ENCODE peak calls at places on chromosomes 3 and 15, in seven cellular contexts. One of them, this sample, is unnamed.

GRCh38 chr3:193342551-193342950 is 36.0 kb downstream of the ATP13A5 start:
- DNase-seq in ureter: no peak
- DNase-seq in stimulated activated CD8-positive, alpha-beta memory T cell treated with anti-CD3 and anti-CD28 coated beads, Interleukin-2, amount 100 ng/mL, for 48 hours: no peak
- DNase-seq in GM03348: no peak
- DNase-seq in smooth muscle cell of the brain vasculature: no peak
- DNase-seq in left ventricle myocardium inferior: no peak
- DNase-seq in psoas muscle: no peak
- DNase-seq in this sample: no peak

GRCh38 chr15:90131848-90132247 is 29.6 kb upstream of the IDH2 start:
- DNase-seq in ureter: no peak
- DNase-seq in stimulated activated CD8-positive, alpha-beta memory T cell treated with anti-CD3 and anti-CD28 coated beads, Interleukin-2, amount 100 ng/mL, for 48 hours: no peak
- DNase-seq in GM03348: no peak
- DNase-seq in smooth muscle cell of the brain vasculature: no peak
- DNase-seq in left ventricle myocardium inferior: no peak
- DNase-seq in psoas muscle: no peak
- DNase-seq in this sample: no peak

GRCh38 chr15:26087881-26088280 is 224.8 kb upstream of the ATP10A start:
- DNase-seq in ureter: no peak
- DNase-seq in stimulated activated CD8-positive, alpha-beta memory T cell treated with anti-CD3 and anti-CD28 coated beads, Interleukin-2, amount 100 ng/mL, for 48 hours: no peak
- DNase-seq in GM03348: no peak
- DNase-seq in smooth muscle cell of the brain vasculature: no peak
- DNase-seq in left ventricle myocardium inferior: no peak
- DNase-seq in psoas muscle: no peak
- DNase-seq in this sample: no peak

GRCh38 chr3:167855306-167855705 is 119.8 kb downstream of the SERPINI1 start:
- DNase-seq in ureter: no peak
- DNase-seq in stimulated activated CD8-positive, alpha-beta memory T cell treated with anti-CD3 and anti-CD28 coated beads, Interleukin-2, amount 100 ng/mL, for 48 hours: no peak
- DNase-seq in GM03348: no peak
- DNase-seq in smooth muscle cell of the brain vasculature: no peak
- DNase-seq in left ventricle myocardium inferior: no peak
- DNase-seq in psoas muscle: no peak
- DNase-seq in this sample: no peak

GRCh38 chr15:82140859-82141258 is 95.0 kb upstream of the MEX3B start:
- DNase-seq in ureter: no peak
- DNase-seq in stimulated activated CD8-positive, alpha-beta memory T cell treated with anti-CD3 and anti-CD28 coated beads, Interleukin-2, amount 100 ng/mL, for 48 hours: no peak
- DNase-seq in GM03348: no peak
- DNase-seq in smooth muscle cell of the brain vasculature: no peak
- DNase-seq in left ventricle myocardium inferior: no peak
- DNase-seq in psoas muscle: no peak
- DNase-seq in this sample: no peak

GRCh38 chr3:187066228-187066995 is 72.9 kb downstream of the RPL39L start:
- DNase-seq in ureter: no peak
- DNase-seq in stimulated activated CD8-positive, alpha-beta memory T cell treated with anti-CD3 and anti-CD28 coated beads, Interleukin-2, amount 100 ng/mL, for 48 hours: no peak
- DNase-seq in GM03348: no peak
- DNase-seq in smooth muscle cell of the brain vasculature: peak; percentile 13
- DNase-seq in left ventricle myocardium inferior: no peak
- DNase-seq in psoas muscle: no peak
- DNase-seq in this sample: peak; percentile 33

GRCh38 chr3:141368925-141369794 is 856 bp downstream of the ZBTB38 start:
- DNase-seq in ureter: no peak
- DNase-seq in stimulated activated CD8-positive, alpha-beta memory T cell treated with anti-CD3 and anti-CD28 coated beads, Interleukin-2, amount 100 ng/mL, for 48 hours: no peak
- DNase-seq in GM03348: no peak
- DNase-seq in smooth muscle cell of the brain vasculature: no peak
- DNase-seq in left ventricle myocardium inferior: no peak
- DNase-seq in psoas muscle: no peak
- DNase-seq in this sample: peak; percentile 65

GRCh38 chr15:38563723-38564519 is 693 bp downstream of the RASGRP1 start:
- DNase-seq in ureter: peak; percentile 64
- DNase-seq in stimulated activated CD8-positive, alpha-beta memory T cell treated with anti-CD3 and anti-CD28 coated beads, Interleukin-2, amount 100 ng/mL, for 48 hours: peak; percentile 82
- DNase-seq in GM03348: peak; percentile 85
- DNase-seq in smooth muscle cell of the brain vasculature: no peak
- DNase-seq in left ventricle myocardium inferior: peak; percentile 64
- DNase-seq in psoas muscle: peak; percentile 79
- DNase-seq in this sample: no peak

GRCh38 chr3:25463850-25464418 is 35.9 kb downstream of the RARB start:
- DNase-seq in ureter: no peak
- DNase-seq in stimulated activated CD8-positive, alpha-beta memory T cell treated with anti-CD3 and anti-CD28 coated beads, Interleukin-2, amount 100 ng/mL, for 48 hours: no peak
- DNase-seq in GM03348: no peak
- DNase-seq in smooth muscle cell of the brain vasculature: no peak
- DNase-seq in left ventricle myocardium inferior: no peak
- DNase-seq in psoas muscle: no peak
- DNase-seq in this sample: no peak

GRCh38 chr3:56612146-56612545 is 55.2 kb downstream of the CCDC66 start:
- DNase-seq in ureter: no peak
- DNase-seq in stimulated activated CD8-positive, alpha-beta memory T cell treated with anti-CD3 and anti-CD28 coated beads, Interleukin-2, amount 100 ng/mL, for 48 hours: no peak
- DNase-seq in GM03348: no peak
- DNase-seq in smooth muscle cell of the brain vasculature: no peak
- DNase-seq in left ventricle myocardium inferior: no peak
- DNase-seq in psoas muscle: no peak
- DNase-seq in this sample: no peak

GRCh38 chr15:66564136-66565041 is 1.4 kb downstream of the LCTL start:
- DNase-seq in ureter: no peak
- DNase-seq in stimulated activated CD8-positive, alpha-beta memory T cell treated with anti-CD3 and anti-CD28 coated beads, Interleukin-2, amount 100 ng/mL, for 48 hours: no peak
- DNase-seq in GM03348: no peak
- DNase-seq in smooth muscle cell of the brain vasculature: no peak
- DNase-seq in left ventricle myocardium inferior: no peak
- DNase-seq in psoas muscle: no peak
- DNase-seq in this sample: no peak

GRCh38 chr15:71790081-71790480 is 20.3 kb upstream of the NR2E3 start:
- DNase-seq in ureter: peak; percentile 57
- DNase-seq in stimulated activated CD8-positive, alpha-beta memory T cell treated with anti-CD3 and anti-CD28 coated beads, Interleukin-2, amount 100 ng/mL, for 48 hours: no peak
- DNase-seq in GM03348: no peak
- DNase-seq in smooth muscle cell of the brain vasculature: no peak
- DNase-seq in left ventricle myocardium inferior: no peak
- DNase-seq in psoas muscle: no peak
- DNase-seq in this sample: no peak

GRCh38 chr3:137217733-137218132 is 259.9 kb downstream of the IL20RB start:
- DNase-seq in ureter: no peak
- DNase-seq in stimulated activated CD8-positive, alpha-beta memory T cell treated with anti-CD3 and anti-CD28 coated beads, Interleukin-2, amount 100 ng/mL, for 48 hours: no peak
- DNase-seq in GM03348: no peak
- DNase-seq in smooth muscle cell of the brain vasculature: no peak
- DNase-seq in left ventricle myocardium inferior: no peak
- DNase-seq in psoas muscle: no peak
- DNase-seq in this sample: no peak

GRCh38 chr3:63625161-63625560 is 27.3 kb upstream of the SNTN start:
- DNase-seq in ureter: no peak
- DNase-seq in stimulated activated CD8-positive, alpha-beta memory T cell treated with anti-CD3 and anti-CD28 coated beads, Interleukin-2, amount 100 ng/mL, for 48 hours: no peak
- DNase-seq in GM03348: peak; percentile 73
- DNase-seq in smooth muscle cell of the brain vasculature: peak; percentile 18
- DNase-seq in left ventricle myocardium inferior: no peak
- DNase-seq in psoas muscle: no peak
- DNase-seq in this sample: peak; percentile 8

GRCh38 chr3:125055165-125055912 is 458 bp downstream of the HEG1 start:
- DNase-seq in ureter: no peak
- DNase-seq in stimulated activated CD8-positive, alpha-beta memory T cell treated with anti-CD3 and anti-CD28 coated beads, Interleukin-2, amount 100 ng/mL, for 48 hours: no peak
- DNase-seq in GM03348: peak; percentile 74
- DNase-seq in smooth muscle cell of the brain vasculature: no peak
- DNase-seq in left ventricle myocardium inferior: peak; percentile 49
- DNase-seq in psoas muscle: peak; percentile 66
- DNase-seq in this sample: no peak

GRCh38 chr3:58900372-58900771 is 149.5 kb downstream of the CFAP20DC start:
- DNase-seq in ureter: no peak
- DNase-seq in stimulated activated CD8-positive, alpha-beta memory T cell treated with anti-CD3 and anti-CD28 coated beads, Interleukin-2, amount 100 ng/mL, for 48 hours: no peak
- DNase-seq in GM03348: no peak
- DNase-seq in smooth muscle cell of the brain vasculature: no peak
- DNase-seq in left ventricle myocardium inferior: no peak
- DNase-seq in psoas muscle: no peak
- DNase-seq in this sample: no peak

GRCh38 chr3:126773167-126773566 is 69.1 kb downstream of the CHCHD6 start:
- DNase-seq in ureter: no peak
- DNase-seq in stimulated activated CD8-positive, alpha-beta memory T cell treated with anti-CD3 and anti-CD28 coated beads, Interleukin-2, amount 100 ng/mL, for 48 hours: no peak
- DNase-seq in GM03348: no peak
- DNase-seq in smooth muscle cell of the brain vasculature: no peak
- DNase-seq in left ventricle myocardium inferior: no peak
- DNase-seq in psoas muscle: no peak
- DNase-seq in this sample: no peak

GRCh38 chr3:12190832-12191231 is 32.1 kb upstream of the TIMP4 start:
- DNase-seq in ureter: no peak
- DNase-seq in stimulated activated CD8-positive, alpha-beta memory T cell treated with anti-CD3 and anti-CD28 coated beads, Interleukin-2, amount 100 ng/mL, for 48 hours: no peak
- DNase-seq in GM03348: no peak
- DNase-seq in smooth muscle cell of the brain vasculature: no peak
- DNase-seq in left ventricle myocardium inferior: no peak
- DNase-seq in psoas muscle: no peak
- DNase-seq in this sample: no peak

GRCh38 chr3:141388823-141389617 is 20.7 kb downstream of the ZBTB38 start:
- DNase-seq in ureter: no peak
- DNase-seq in stimulated activated CD8-positive, alpha-beta memory T cell treated with anti-CD3 and anti-CD28 coated beads, Interleukin-2, amount 100 ng/mL, for 48 hours: no peak
- DNase-seq in GM03348: no peak
- DNase-seq in smooth muscle cell of the brain vasculature: no peak
- DNase-seq in left ventricle myocardium inferior: no peak
- DNase-seq in psoas muscle: no peak
- DNase-seq in this sample: no peak

GRCh38 chr3:32996755-32997091 is 45.3 kb downstream of the CCR4 start:
- DNase-seq in ureter: no peak
- DNase-seq in stimulated activated CD8-positive, alpha-beta memory T cell treated with anti-CD3 and anti-CD28 coated beads, Interleukin-2, amount 100 ng/mL, for 48 hours: no peak
- DNase-seq in GM03348: no peak
- DNase-seq in smooth muscle cell of the brain vasculature: no peak
- DNase-seq in left ventricle myocardium inferior: no peak
- DNase-seq in psoas muscle: no peak
- DNase-seq in this sample: no peak

GRCh38 chr15:29126821-29127461 is 142.7 kb downstream of the NSMCE3 start:
- DNase-seq in ureter: no peak
- DNase-seq in stimulated activated CD8-positive, alpha-beta memory T cell treated with anti-CD3 and anti-CD28 coated beads, Interleukin-2, amount 100 ng/mL, for 48 hours: no peak
- DNase-seq in GM03348: no peak
- DNase-seq in smooth muscle cell of the brain vasculature: no peak
- DNase-seq in left ventricle myocardium inferior: peak; percentile 9
- DNase-seq in psoas muscle: peak; percentile 29
- DNase-seq in this sample: no peak

GRCh38 chr3:10471337-10471721 is 34.1 kb downstream of the ATP2B2 start:
- DNase-seq in ureter: no peak
- DNase-seq in stimulated activated CD8-positive, alpha-beta memory T cell treated with anti-CD3 and anti-CD28 coated beads, Interleukin-2, amount 100 ng/mL, for 48 hours: no peak
- DNase-seq in GM03348: no peak
- DNase-seq in smooth muscle cell of the brain vasculature: no peak
- DNase-seq in left ventricle myocardium inferior: no peak
- DNase-seq in psoas muscle: no peak
- DNase-seq in this sample: no peak

GRCh38 chr3:194777729-194778128 is 92.0 kb downstream of the FAM43A start:
- DNase-seq in ureter: peak; percentile 6
- DNase-seq in stimulated activated CD8-positive, alpha-beta memory T cell treated with anti-CD3 and anti-CD28 coated beads, Interleukin-2, amount 100 ng/mL, for 48 hours: no peak
- DNase-seq in GM03348: no peak
- DNase-seq in smooth muscle cell of the brain vasculature: no peak
- DNase-seq in left ventricle myocardium inferior: no peak
- DNase-seq in psoas muscle: no peak
- DNase-seq in this sample: no peak

GRCh38 chr3:143306419-143306818 is 186.8 kb downstream of the CHST2 start:
- DNase-seq in ureter: no peak
- DNase-seq in stimulated activated CD8-positive, alpha-beta memory T cell treated with anti-CD3 and anti-CD28 coated beads, Interleukin-2, amount 100 ng/mL, for 48 hours: no peak
- DNase-seq in GM03348: no peak
- DNase-seq in smooth muscle cell of the brain vasculature: no peak
- DNase-seq in left ventricle myocardium inferior: no peak
- DNase-seq in psoas muscle: no peak
- DNase-seq in this sample: no peak

GRCh38 chr15:40964634-40965033 is 11.4 kb downstream of the CHAC1 start:
- DNase-seq in ureter: no peak
- DNase-seq in stimulated activated CD8-positive, alpha-beta memory T cell treated with anti-CD3 and anti-CD28 coated beads, Interleukin-2, amount 100 ng/mL, for 48 hours: no peak
- DNase-seq in GM03348: no peak
- DNase-seq in smooth muscle cell of the brain vasculature: no peak
- DNase-seq in left ventricle myocardium inferior: no peak
- DNase-seq in psoas muscle: no peak
- DNase-seq in this sample: no peak

GRCh38 chr3:5192568-5193319 is 5.2 kb downstream of the EDEM1 start:
- DNase-seq in ureter: no peak
- DNase-seq in stimulated activated CD8-positive, alpha-beta memory T cell treated with anti-CD3 and anti-CD28 coated beads, Interleukin-2, amount 100 ng/mL, for 48 hours: no peak
- DNase-seq in GM03348: no peak
- DNase-seq in smooth muscle cell of the brain vasculature: no peak
- DNase-seq in left ventricle myocardium inferior: no peak
- DNase-seq in psoas muscle: no peak
- DNase-seq in this sample: no peak

GRCh38 chr3:55128201-55128870 is 200.5 kb upstream of the LRTM1 start:
- DNase-seq in ureter: no peak
- DNase-seq in stimulated activated CD8-positive, alpha-beta memory T cell treated with anti-CD3 and anti-CD28 coated beads, Interleukin-2, amount 100 ng/mL, for 48 hours: no peak
- DNase-seq in GM03348: peak; percentile 78
- DNase-seq in smooth muscle cell of the brain vasculature: no peak
- DNase-seq in left ventricle myocardium inferior: no peak
- DNase-seq in psoas muscle: no peak
- DNase-seq in this sample: no peak

GRCh38 chr3:60045686-60046085 is 995.9 kb upstream of the CFAP20DC start:
- DNase-seq in ureter: no peak
- DNase-seq in stimulated activated CD8-positive, alpha-beta memory T cell treated with anti-CD3 and anti-CD28 coated beads, Interleukin-2, amount 100 ng/mL, for 48 hours: no peak
- DNase-seq in GM03348: no peak
- DNase-seq in smooth muscle cell of the brain vasculature: no peak
- DNase-seq in left ventricle myocardium inferior: no peak
- DNase-seq in psoas muscle: no peak
- DNase-seq in this sample: no peak

GRCh38 chr3:110656394-110656793 is 415.2 kb upstream of the NECTIN3 start:
- DNase-seq in ureter: no peak
- DNase-seq in stimulated activated CD8-positive, alpha-beta memory T cell treated with anti-CD3 and anti-CD28 coated beads, Interleukin-2, amount 100 ng/mL, for 48 hours: no peak
- DNase-seq in GM03348: no peak
- DNase-seq in smooth muscle cell of the brain vasculature: no peak
- DNase-seq in left ventricle myocardium inferior: no peak
- DNase-seq in psoas muscle: no peak
- DNase-seq in this sample: no peak

GRCh38 chr3:47688488-47688887 is 93.2 kb downstream of the SMARCC1 start:
- DNase-seq in ureter: no peak
- DNase-seq in stimulated activated CD8-positive, alpha-beta memory T cell treated with anti-CD3 and anti-CD28 coated beads, Interleukin-2, amount 100 ng/mL, for 48 hours: no peak
- DNase-seq in GM03348: no peak
- DNase-seq in smooth muscle cell of the brain vasculature: no peak
- DNase-seq in left ventricle myocardium inferior: no peak
- DNase-seq in psoas muscle: no peak
- DNase-seq in this sample: no peak

GRCh38 chr15:38129531-38130199 is 123.0 kb upstream of the SPRED1 start:
- DNase-seq in ureter: peak; percentile 68
- DNase-seq in stimulated activated CD8-positive, alpha-beta memory T cell treated with anti-CD3 and anti-CD28 coated beads, Interleukin-2, amount 100 ng/mL, for 48 hours: peak; percentile 9
- DNase-seq in GM03348: peak; percentile 82
- DNase-seq in smooth muscle cell of the brain vasculature: peak; percentile 77
- DNase-seq in left ventricle myocardium inferior: peak; percentile 53
- DNase-seq in psoas muscle: peak; percentile 66
- DNase-seq in this sample: peak; percentile 76

GRCh38 chr3:111667621-111668239 is 72.6 kb upstream of the ZBED2 start:
- DNase-seq in ureter: peak; percentile 55
- DNase-seq in stimulated activated CD8-positive, alpha-beta memory T cell treated with anti-CD3 and anti-CD28 coated beads, Interleukin-2, amount 100 ng/mL, for 48 hours: peak; percentile 17
- DNase-seq in GM03348: no peak
- DNase-seq in smooth muscle cell of the brain vasculature: no peak
- DNase-seq in left ventricle myocardium inferior: peak; percentile 19
- DNase-seq in psoas muscle: no peak
- DNase-seq in this sample: no peak

GRCh38 chr3:69983546-69984265 is 15.8 kb upstream of the SAMMSON start:
- DNase-seq in ureter: no peak
- DNase-seq in stimulated activated CD8-positive, alpha-beta memory T cell treated with anti-CD3 and anti-CD28 coated beads, Interleukin-2, amount 100 ng/mL, for 48 hours: no peak
- DNase-seq in GM03348: no peak
- DNase-seq in smooth muscle cell of the brain vasculature: no peak
- DNase-seq in left ventricle myocardium inferior: no peak
- DNase-seq in psoas muscle: no peak
- DNase-seq in this sample: no peak

GRCh38 chr15:76138436-76138835 is 78.7 kb downstream of the TMEM266 start:
- DNase-seq in ureter: no peak
- DNase-seq in stimulated activated CD8-positive, alpha-beta memory T cell treated with anti-CD3 and anti-CD28 coated beads, Interleukin-2, amount 100 ng/mL, for 48 hours: no peak
- DNase-seq in GM03348: no peak
- DNase-seq in smooth muscle cell of the brain vasculature: no peak
- DNase-seq in left ventricle myocardium inferior: no peak
- DNase-seq in psoas muscle: no peak
- DNase-seq in this sample: no peak

This sample was measured in brain pericyte.